ENCODE peak calls at places on chromosomes 7 and 10, in eight cellular contexts. Z, Y, O, W, X, F, R and T are unnamed samples.

GRCh38 chr10:49309691-49310371 is 10.9 kb downstream of the C10orf71 start:
- DNase-seq in O (no peak), Y (no peak), F (no peak), X (no peak), R (peak; percentile 3), W (peak; percentile 40), Z (no peak), T (no peak)

GRCh38 chr7:28296571-28297483 is 115.5 kb upstream of the CREB5 start:
- DNase-seq in F (no peak), X (no peak), Z (no peak), R (peak; percentile 69), W (no peak), O (peak; percentile 5), Y (no peak), T (peak; percentile 26)

GRCh38 chr7:131170440-131171105 is 157.1 kb upstream of the MKLN1 start:
- DNase-seq in Y (no peak), R (no peak), Z (no peak), O (no peak), W (no peak), F (no peak), X (no peak), T (no peak)

GRCh38 chr7:116834815-116835533 is 27.4 kb upstream of the CAPZA2 start:
- DNase-seq in X (no peak), O (no peak), W (no peak), F (peak; percentile 80), Z (no peak), Y (no peak), R (no peak), T (no peak)

GRCh38 chr10:3778708-3779108 is 6.3 kb downstream of the KLF6 start:
- DNase-seq in Z (no peak), O (no peak), Y (no peak), W (no peak), F (no peak), R (no peak), X (no peak), T (no peak)

GRCh38 chr7:104936546-104936945 is 77.5 kb upstream of the KMT2E start:
- DNase-seq in Z (no peak), Y (no peak), X (no peak), R (no peak), O (no peak), W (no peak), F (no peak), T (no peak)

GRCh38 chr10:126969310-126969709 is 64.1 kb downstream of the DOCK1 start:
- DNase-seq in R (no peak), Z (no peak), Y (peak; percentile 55), W (no peak), O (no peak), X (no peak), F (no peak), T (no peak)

GRCh38 chr7:95047291-95047690 is 139.9 kb downstream of the PPP1R9A start:
- DNase-seq in W (no peak), Z (no peak), X (no peak), O (no peak), F (no peak), Y (no peak), R (no peak), T (no peak)

GRCh38 chr7:135558337-135558767 is 635 bp downstream of the NUP205 start:
- DNase-seq in O (peak; percentile 55), W (peak; percentile 66), X (peak; percentile 51), Y (peak; percentile 71), F (no peak), Z (no peak), R (peak; percentile 83), T (peak; percentile 48)

GRCh38 chr7:74126220-74126880 is 42.7 kb downstream of the LIMK1 start:
- DNase-seq in Z (no peak), X (no peak), W (no peak), R (no peak), Y (no peak), O (no peak), F (no peak), T (no peak)

GRCh38 chr7:99021941-99022560 is 121.9 kb downstream of the SMURF1 start:
- DNase-seq in Y (peak; percentile 28), R (no peak), Z (no peak), X (peak; percentile 9), W (no peak), O (no peak), F (peak; percentile 23), T (no peak)

GRCh38 chr7:34385385-34385784 is 272.6 kb upstream of the NPSR1 start:
- DNase-seq in Y (no peak), O (no peak), R (no peak), F (no peak), W (no peak), X (no peak), Z (no peak), T (no peak)

GRCh38 chr7:104552102-104552501 is 223.7 kb downstream of the LHFPL3 start:
- DNase-seq in O (no peak), F (no peak), W (no peak), R (peak; percentile 30), X (no peak), Y (no peak), Z (no peak), T (no peak)

GRCh38 chr10:75466886-75467285 is 35.5 kb downstream of the LRMDA start:
- DNase-seq in Y (no peak), Z (no peak), F (no peak), R (no peak), W (no peak), X (peak; percentile 31), O (no peak), T (no peak)

GRCh38 chr10:73946253-73947145 is 35.6 kb downstream of the PLAU start:
- DNase-seq in R (no peak), Y (no peak), O (no peak), X (no peak), F (no peak), Z (no peak), W (no peak), T (no peak)

GRCh38 chr10:99396471-99396870 is 34.0 kb downstream of the GOT1 start:
- DNase-seq in R (no peak), W (no peak), F (no peak), Y (peak; percentile 21), Z (no peak), X (no peak), O (no peak), T (no peak)

GRCh38 chr10:1324914-1325313 is 268.7 kb downstream of the WDR37 start:
- DNase-seq in O (no peak), R (no peak), W (no peak), Y (no peak), Z (no peak), F (no peak), X (no peak), T (no peak)

GRCh38 chr7:100152937-100153666 is 4.4 kb downstream of the LAMTOR4 start:
- DNase-seq in O (no peak), W (no peak), F (no peak), X (no peak), R (no peak), Z (no peak), Y (no peak), T (no peak)

GRCh38 chr10:33248638-33249037 is 85.8 kb downstream of the NRP1 start:
- DNase-seq in X (no peak), Y (no peak), Z (no peak), F (no peak), R (peak; percentile 35), W (no peak), O (peak; percentile 1), T (peak; percentile 12)
- H3K27ac ChIP-seq in X (no peak overlapping the region), Y (peak overlapping the region; percentile 43), Z (peak overlapping the region; percentile 65), F (peak overlapping the region; percentile 33), R (no peak overlapping the region), W (peak overlapping the region; percentile 56), O (no peak overlapping the region), T (no peak overlapping the region)

GRCh38 chr7:143422033-143422432 is 13.4 kb upstream of the EPHA1 start:
- DNase-seq in O (no peak), Z (no peak), W (no peak), F (no peak), R (no peak), Y (no peak), X (no peak), T (no peak)
- H3K27ac ChIP-seq in O (no peak overlapping the region), Z (no peak overlapping the region), W (no peak overlapping the region), F (no peak overlapping the region), R (no peak overlapping the region), Y (no peak overlapping the region), X (no peak overlapping the region), T (no peak overlapping the region)

GRCh38 chr7:150326657-150327268 is 3.4 kb upstream of the ACTR3C start:
- DNase-seq in Y (no peak), F (peak; percentile 0), R (no peak), X (no peak), Z (no peak), W (no peak), O (no peak), T (no peak)

GRCh38 chr7:150332852-150333635 is 8.4 kb downstream of the RARRES2 start:
- DNase-seq in Y (no peak), X (no peak), Z (no peak), O (no peak), F (no peak), W (no peak), R (no peak), T (no peak)

GRCh38 chr7:150330211-150330885 is 7.0 kb upstream of the ACTR3C start:
- DNase-seq in F (no peak), R (no peak), W (no peak), O (no peak), Y (no peak), Z (no peak), X (no peak), T (no peak)

GRCh38 chr7:150327308-150327707 is 4.0 kb upstream of the ACTR3C start:
- DNase-seq in Y (no peak), X (no peak), F (peak; percentile 13), R (no peak), Z (no peak), O (no peak), W (no peak), T (no peak)

GRCh38 chr7:150329331-150330106 is 6.2 kb upstream of the ACTR3C start:
- DNase-seq in X (no peak), Y (no peak), R (no peak), O (no peak), F (no peak), W (no peak), Z (no peak), T (no peak)
- H3K27ac ChIP-seq in X (no peak overlapping the region), Y (no peak overlapping the region), R (no peak overlapping the region), O (no peak overlapping the region), F (no peak overlapping the region), W (peak overlapping the region; percentile 66), Z (peak overlapping the region; percentile 11), T (no peak overlapping the region)

GRCh38 chr10:15411035-15411434 is 39.9 kb upstream of the FAM171A1 start:
- DNase-seq in O (no peak), Z (no peak), W (no peak), R (no peak), F (no peak), Y (no peak), X (no peak), T (no peak)

GRCh38 chr10:15419279-15419874 is 48.3 kb upstream of the FAM171A1 start:
- DNase-seq in X (peak; percentile 50), Z (no peak), Y (no peak), F (no peak), W (no peak), R (peak; percentile 40), O (no peak), T (peak; percentile 3)

GRCh38 chr10:15420858-15421257 is 49.8 kb upstream of the FAM171A1 start:
- DNase-seq in F (no peak), O (no peak), Z (no peak), X (no peak), W (no peak), R (no peak), Y (no peak), T (no peak)

DNA sequence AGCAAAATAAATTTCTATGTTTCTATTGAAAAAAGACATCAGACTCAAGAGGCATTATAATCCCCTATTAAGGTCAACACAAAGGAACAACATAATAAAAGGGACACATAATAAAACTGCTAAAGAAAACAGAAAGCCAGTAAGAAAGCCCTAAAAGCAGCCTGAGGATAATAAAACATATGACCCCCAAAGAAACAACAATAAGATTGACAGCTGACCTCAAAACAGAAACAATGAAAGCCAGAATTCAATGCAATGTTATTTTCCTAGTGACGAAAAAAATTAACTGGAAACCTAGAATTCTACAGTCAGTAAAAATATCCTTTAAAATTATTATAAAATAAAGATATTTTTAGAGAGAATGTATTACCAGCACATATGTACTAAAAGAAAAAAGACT is 44.9 kb upstream of the FAM171A1 start:
- DNase-seq in R (no peak), W (no peak), Z (no peak), X (no peak), F (no peak), Y (no peak), O (no peak), T (no peak)
- H3K27ac ChIP-seq in R (no peak overlapping the region), W (no peak overlapping the region), Z (no peak overlapping the region), X (no peak overlapping the region), F (no peak overlapping the region), Y (no peak overlapping the region), O (no peak overlapping the region), T (no peak overlapping the region)